ENCODE peak calls at places on chromosomes 16 and 17, in eight cellular contexts. N is colonic mucosa, P is lower lobe of right lung, Z is ascending aorta, E is tibial nerve, L is ovary, Y is uterus, C is hepatocyte. V is an unnamed sample.

GRCh38 chr16:17305694-17306093 is 165.1 kb downstream of the XYLT1 start:
- DNase-seq in N (no peak), P (no peak), Z (no peak), E (no peak), L (no peak), Y (no peak), C (no peak), V (no peak)

GRCh38 chr17:64994781-64995538 is 61.6 kb downstream of the GNA13 start:
- DNase-seq in N (no peak), P (no peak), Z (no peak), E (no peak), L (no peak), Y (no peak), C (no peak), V (no peak)

GRCh38 chr17:14014647-14015046 is 54.7 kb upstream of the COX10 start:
- DNase-seq in N (no peak), P (no peak), Z (peak; percentile 64), E (no peak), L (no peak), Y (no peak), C (no peak), V (no peak)

GRCh38 chr17:9050801-9051401 is 29.6 kb downstream of the NTN1 start:
- DNase-seq in N (no peak), P (no peak), Z (peak; percentile 53), E (no peak), L (no peak), Y (no peak), C (peak; percentile 64), V (no peak)

GRCh38 chr16:82452002-82452741 is 174.6 kb upstream of the CDH13 start:
- DNase-seq in N (no peak), P (peak; percentile 47), Z (no peak), E (no peak), L (no peak), Y (no peak), C (no peak), V (no peak)

GRCh38 chr16:88430524-88431446 is 22.3 kb upstream of the ZFPM1 start:
- DNase-seq in N (no peak), P (no peak), Z (no peak), E (no peak), L (no peak), Y (no peak), C (no peak), V (no peak)

GRCh38 chr16:85825326-85825725 is 25.8 kb downstream of the COX4I1 start:
- DNase-seq in N (no peak), P (peak; percentile 28), Z (no peak), E (no peak), L (no peak), Y (no peak), C (no peak), V (no peak)

GRCh38 chr17:69967910-69968411 is 107.1 kb upstream of the KCNJ16 start:
- DNase-seq in N (no peak), P (no peak), Z (no peak), E (no peak), L (no peak), Y (no peak), C (no peak), V (peak; percentile 3)

GRCh38 chr16:29765167-29766032 is 12.7 kb upstream of the ZG16 start:
- DNase-seq in N (peak; percentile 80), P (peak; percentile 84), Z (no peak), E (no peak), L (no peak), Y (no peak), C (peak; percentile 42), V (no peak)

GRCh38 chr16:87552772-87553171 is 49.5 kb upstream of the JPH3 start:
- DNase-seq in N (no peak), P (no peak), Z (no peak), E (no peak), L (no peak), Y (no peak), C (peak; percentile 56), V (peak; percentile 58)

GRCh38 chr17:41635121-41636097 is 11.0 kb upstream of the KRT17 start:
- DNase-seq in N (no peak), P (no peak), Z (no peak), E (peak; percentile 38), L (peak; percentile 59), Y (peak; percentile 24), C (peak; percentile 75), V (no peak)

GRCh38 chr17:50778471-50778870 is 11.2 kb upstream of the ANKRD40CL start:
- DNase-seq in N (no peak), P (no peak), Z (no peak), E (no peak), L (no peak), Y (no peak), C (no peak), V (no peak)

GRCh38 chr17:50778988-50779387 is 11.7 kb upstream of the ANKRD40CL start:
- DNase-seq in N (no peak), P (no peak), Z (no peak), E (no peak), L (no peak), Y (no peak), C (no peak), V (no peak)

GRCh38 chr17:50779747-50780363 is 12.5 kb upstream of the ANKRD40CL start:
- DNase-seq in N (no peak), P (no peak), Z (no peak), E (no peak), L (no peak), Y (no peak), C (no peak), V (no peak)

GRCh38 chr17:50783193-50783660 is 15.9 kb upstream of the ANKRD40CL start:
- DNase-seq in N (peak; percentile 91), P (peak; percentile 90), Z (peak; percentile 91), E (peak; percentile 85), L (peak; percentile 94), Y (peak; percentile 78), C (peak; percentile 88), V (peak; percentile 86)

GRCh38 chr17:50781167-50781566 is 13.8 kb upstream of the ANKRD40CL start:
- DNase-seq in N (no peak), P (no peak), Z (no peak), E (no peak), L (peak; percentile 54), Y (no peak), C (no peak), V (no peak)
- H3K4me1 ChIP-seq in N (no peaks in the 10 kb centered on the region), P (peaks cover 6% of the 10 kb centered on the region), Z (no peaks in the 10 kb centered on the region), E (peaks cover 2% of the 10 kb centered on the region), L (peaks cover 7% of the 10 kb centered on the region), Y (no peaks in the 10 kb centered on the region), C (peaks cover 5% of the 10 kb centered on the region), V (no peaks in the 10 kb centered on the region)

DNA sequence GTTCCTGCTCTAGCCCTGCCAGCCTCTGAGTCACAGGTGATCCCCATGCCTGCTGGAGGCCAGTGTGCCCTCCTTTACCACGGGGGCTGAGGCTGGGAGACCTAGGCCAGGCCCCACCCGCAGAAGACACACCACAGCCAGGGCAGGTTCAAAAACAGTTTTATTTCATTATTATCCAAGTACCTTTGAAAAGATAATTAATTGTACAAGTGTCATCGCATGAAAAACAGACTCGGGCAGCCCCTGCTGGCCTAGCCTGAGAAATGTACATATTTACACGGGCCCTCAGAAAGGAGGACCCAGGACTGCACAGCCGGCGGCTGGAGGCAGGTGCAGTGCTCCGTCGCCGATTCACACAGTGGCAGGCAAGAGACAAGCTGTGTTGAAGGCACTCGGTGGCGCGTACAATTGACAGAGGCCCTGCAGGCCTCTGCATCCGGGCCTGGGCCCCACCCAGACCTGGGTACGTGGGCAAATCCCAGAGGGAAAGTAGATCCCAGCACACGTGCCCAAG is 4.4 kb downstream of the PDIA2 start:
- DNase-seq in N (no peak), P (no peak), Z (no peak), E (no peak), L (no peak), Y (no peak), C (no peak), V (no peak)
- TF ChIP-seq CTCF in N (no peak), P (no peak), Z (no peak), E (no peak), L (no peak), Y (no peak), C (no peak), V (no peak)

DNA sequence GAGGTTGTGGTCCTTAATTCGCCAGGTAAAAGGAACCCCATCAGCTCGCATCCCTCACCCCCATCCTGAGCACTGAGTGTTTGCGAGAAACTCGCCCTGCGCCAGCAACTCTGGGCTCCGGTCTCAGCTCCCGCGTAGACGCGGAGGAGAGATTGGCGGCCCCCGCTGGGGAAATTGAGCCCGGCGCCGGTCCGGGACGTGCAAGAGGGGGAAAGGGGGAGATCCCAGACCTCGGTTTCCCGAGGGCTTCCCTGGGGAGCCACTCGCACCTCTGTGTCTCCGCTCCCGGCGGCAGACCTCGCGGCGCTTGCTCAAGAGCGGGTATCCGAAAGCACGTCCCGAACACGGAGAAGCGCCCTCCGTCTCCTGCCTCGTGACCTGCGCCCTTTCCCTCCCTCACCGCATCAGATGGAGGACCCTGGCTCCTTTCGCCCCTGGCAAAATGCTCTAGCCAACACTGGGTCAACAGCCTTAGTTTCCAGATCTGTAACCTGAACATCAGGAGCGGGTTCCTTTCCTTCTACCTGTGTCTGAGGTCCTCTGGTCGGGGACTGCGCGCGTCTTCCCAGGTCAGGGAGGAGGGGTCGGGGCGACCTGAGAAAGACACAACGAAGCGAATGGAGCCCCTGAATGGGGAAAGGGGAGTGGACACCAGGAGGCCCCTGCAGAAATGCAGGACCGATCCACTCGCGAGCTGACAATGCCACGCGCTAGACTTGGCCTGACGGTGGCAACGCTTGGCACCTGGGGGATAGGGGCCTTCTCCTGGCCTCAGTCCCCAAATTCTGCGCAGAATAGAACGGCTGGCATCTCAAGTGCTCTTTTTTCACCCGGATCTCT is 2.9 kb upstream of the SOX9 start:
- DNase-seq in N (peak; percentile 40), P (no peak), Z (no peak), E (no peak), L (no peak), Y (no peak), C (no peak), V (no peak)
- H3K27ac ChIP-seq in N (no peak overlapping the region), P (no peak overlapping the region), Z (no peak overlapping the region), E (no peak overlapping the region), L (no peak overlapping the region), Y (no peak overlapping the region), C (no peak overlapping the region), V (no peak overlapping the region)

GRCh38 chr17:76138234-76138895 is 2.7 kb downstream of the FOXJ1 start:
- DNase-seq in N (no peak), P (no peak), Z (no peak), E (no peak), L (no peak), Y (no peak), C (peak; percentile 78), V (no peak)

GRCh38 chr17:76136276-76137025 is 4.6 kb downstream of the FOXJ1 start:
- DNase-seq in N (no peak), P (no peak), Z (peak; percentile 38), E (no peak), L (no peak), Y (no peak), C (no peak), V (no peak)

GRCh38 chr17:76137351-76138233 is 3.5 kb downstream of the FOXJ1 start:
- DNase-seq in N (no peak), P (no peak), Z (no peak), E (no peak), L (no peak), Y (no peak), C (no peak), V (no peak)

GRCh38 chr17:76135810-76136188 is 5.2 kb downstream of the FOXJ1 start:
- DNase-seq in N (no peak), P (no peak), Z (no peak), E (no peak), L (no peak), Y (no peak), C (no peak), V (no peak)

DNA sequence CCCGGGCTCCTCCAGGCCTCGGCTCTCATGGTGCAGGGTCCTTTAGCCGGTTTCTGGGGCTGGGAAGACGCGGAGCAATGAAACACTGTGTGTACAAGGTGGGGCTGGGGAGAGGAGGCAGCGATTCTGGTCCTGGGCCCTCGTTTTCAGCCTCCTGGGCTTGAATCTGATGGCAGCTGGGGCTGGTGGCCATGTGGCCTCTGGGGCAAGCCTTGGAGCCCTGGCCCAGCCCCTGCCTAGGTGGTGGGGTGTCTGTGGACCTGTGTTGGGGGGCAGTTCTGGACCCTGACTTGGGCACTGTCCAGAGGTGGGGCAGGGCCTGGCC is 4.1 kb downstream of the FOXJ1 start:
- DNase-seq in N (no peak), P (no peak), Z (peak; percentile 61), E (no peak), L (no peak), Y (no peak), C (no peak), V (no peak)
- H3K4me1 ChIP-seq in N (peaks cover 15% of the 10 kb centered on the region), P (peaks cover 30% of the 10 kb centered on the region), Z (peaks cover 13% of the 10 kb centered on the region), E (peaks cover 20% of the 10 kb centered on the region), L (peaks cover 4% of the 10 kb centered on the region), Y (no peaks in the 10 kb centered on the region), C (peaks cover 44% of the 10 kb centered on the region), V (peaks cover 16% of the 10 kb centered on the region)